ENCODE peak calls at places on chromosomes 11 and 22, in eight cellular contexts. One of them, this sample, is unnamed. For H3K27me3, the result is how much of the 10 kb centered on the place peaks cover.

GRCh38 chr11:9506489-9507343 is 45.9 kb downstream of the ZNF143 start:
- DNase-seq in sigmoid colon: peak
- DNase-seq in fibroblast of lung: peak
- DNase-seq in Panc1: peak
- DNase-seq in body of pancreas: peak
- DNase-seq in heart left ventricle: peak
- DNase-seq in Peyer's patch: peak
- DNase-seq in tibial artery: peak
- DNase-seq in this sample: peak

GRCh38 chr11:32103941-32104340 is 13.1 kb downstream of the RCN1 start:
- DNase-seq in heart left ventricle: no peak
- DNase-seq in body of pancreas: no peak
- DNase-seq in tibial artery: no peak
- DNase-seq in Peyer's patch: no peak
- DNase-seq in Panc1: no peak
- DNase-seq in fibroblast of lung: no peak
- DNase-seq in sigmoid colon: no peak
- DNase-seq in this sample: no peak

GRCh38 chr22:29040385-29041275 is 21.0 kb downstream of the C22orf31 start:
- DNase-seq in fibroblast of lung: peak
- DNase-seq in body of pancreas: peak
- DNase-seq in Panc1: peak
- DNase-seq in heart left ventricle: peak
- DNase-seq in sigmoid colon: peak
- DNase-seq in Peyer's patch: peak
- DNase-seq in tibial artery: no peak
- DNase-seq in this sample: no peak

GRCh38 chr11:76793834-76794291 is 10.7 kb downstream of the TSKU start:
- DNase-seq in Panc1: no peak
- DNase-seq in body of pancreas: no peak
- DNase-seq in Peyer's patch: no peak
- DNase-seq in tibial artery: no peak
- DNase-seq in sigmoid colon: peak
- DNase-seq in heart left ventricle: peak
- DNase-seq in fibroblast of lung: no peak
- DNase-seq in this sample: no peak

GRCh38 chr11:9150501-9150900 is 59.1 kb upstream of the SCUBE2 start:
- DNase-seq in heart left ventricle: no peak
- DNase-seq in Panc1: peak
- DNase-seq in sigmoid colon: no peak
- DNase-seq in Peyer's patch: no peak
- DNase-seq in body of pancreas: no peak
- DNase-seq in fibroblast of lung: peak
- DNase-seq in tibial artery: no peak
- DNase-seq in this sample: peak

GRCh38 chr11:35632301-35632700 is 14.0 kb downstream of the FJX1 start:
- DNase-seq in Panc1: no peak
- DNase-seq in body of pancreas: no peak
- DNase-seq in tibial artery: no peak
- DNase-seq in fibroblast of lung: peak
- DNase-seq in heart left ventricle: no peak
- DNase-seq in sigmoid colon: no peak
- DNase-seq in Peyer's patch: no peak
- DNase-seq in this sample: no peak

GRCh38 chr11:61256710-61257482 is 15.9 kb downstream of the PGA5 start:
- DNase-seq in tibial artery: no peak
- DNase-seq in heart left ventricle: no peak
- DNase-seq in fibroblast of lung: no peak
- DNase-seq in Panc1: no peak
- DNase-seq in body of pancreas: no peak
- DNase-seq in Peyer's patch: no peak
- DNase-seq in sigmoid colon: no peak
- DNase-seq in this sample: no peak

GRCh38 chr22:50626314-50626855 is 1.6 kb downstream of the ARSA start:
- DNase-seq in Panc1: no peak
- DNase-seq in body of pancreas: no peak
- DNase-seq in Peyer's patch: no peak
- DNase-seq in tibial artery: no peak
- DNase-seq in fibroblast of lung: no peak
- DNase-seq in sigmoid colon: peak
- DNase-seq in heart left ventricle: no peak
- DNase-seq in this sample: no peak

GRCh38 chr11:125918140-125918840 is 14.0 kb downstream of the DDX25 start:
- DNase-seq in fibroblast of lung: no peak
- DNase-seq in tibial artery: no peak
- DNase-seq in heart left ventricle: no peak
- DNase-seq in sigmoid colon: no peak
- DNase-seq in Panc1: no peak
- DNase-seq in Peyer's patch: no peak
- DNase-seq in body of pancreas: no peak
- DNase-seq in this sample: no peak

GRCh38 chr22:22076937-22077703 is 94.5 kb upstream of the TOP3B start:
- DNase-seq in Peyer's patch: no peak
- DNase-seq in fibroblast of lung: no peak
- DNase-seq in body of pancreas: no peak
- DNase-seq in Panc1: no peak
- DNase-seq in sigmoid colon: no peak
- DNase-seq in tibial artery: no peak
- DNase-seq in heart left ventricle: no peak
- DNase-seq in this sample: no peak

GRCh38 chr11:16154715-16155396 is 201.5 kb downstream of the SOX6 start:
- DNase-seq in Peyer's patch: no peak
- DNase-seq in heart left ventricle: no peak
- DNase-seq in body of pancreas: peak
- DNase-seq in fibroblast of lung: peak
- DNase-seq in Panc1: no peak
- DNase-seq in tibial artery: no peak
- DNase-seq in sigmoid colon: no peak
- DNase-seq in this sample: peak

GRCh38 chr11:8206251-8207079 is 37.6 kb upstream of the RIC3 start:
- DNase-seq in Peyer's patch: peak
- DNase-seq in fibroblast of lung: peak
- DNase-seq in tibial artery: no peak
- DNase-seq in Panc1: no peak
- DNase-seq in sigmoid colon: no peak
- DNase-seq in body of pancreas: peak
- DNase-seq in heart left ventricle: peak
- DNase-seq in this sample: no peak

GRCh38 chr11:20308601-20309000 is 54.9 kb upstream of the HTATIP2 start:
- DNase-seq in body of pancreas: no peak
- DNase-seq in Panc1: no peak
- DNase-seq in fibroblast of lung: no peak
- DNase-seq in sigmoid colon: no peak
- DNase-seq in tibial artery: no peak
- DNase-seq in heart left ventricle: no peak
- DNase-seq in Peyer's patch: no peak
- DNase-seq in this sample: no peak

GRCh38 chr11:128848815-128849455 is 18.2 kb downstream of the KCNJ1 start:
- DNase-seq in Panc1: no peak
- DNase-seq in Peyer's patch: peak
- DNase-seq in fibroblast of lung: no peak
- DNase-seq in sigmoid colon: no peak
- DNase-seq in heart left ventricle: peak
- DNase-seq in body of pancreas: peak
- DNase-seq in tibial artery: no peak
- DNase-seq in this sample: no peak

GRCh38 chr22:39482768-39483167 is 19.3 kb upstream of the MIEF1 start:
- DNase-seq in sigmoid colon: no peak
- DNase-seq in body of pancreas: no peak
- DNase-seq in Peyer's patch: no peak
- DNase-seq in Panc1: no peak
- DNase-seq in fibroblast of lung: no peak
- DNase-seq in tibial artery: no peak
- DNase-seq in heart left ventricle: no peak
- DNase-seq in this sample: no peak

GRCh38 chr22:23763579-23764331 is 965 bp downstream of the C22orf15 start:
- DNase-seq in Peyer's patch: peak
- DNase-seq in fibroblast of lung: no peak
- DNase-seq in sigmoid colon: no peak
- DNase-seq in Panc1: no peak
- DNase-seq in tibial artery: no peak
- DNase-seq in body of pancreas: no peak
- DNase-seq in heart left ventricle: no peak
- DNase-seq in this sample: no peak

GRCh38 chr11:72968395-72968794 is 154.2 kb downstream of the ATG16L2 start:
- DNase-seq in sigmoid colon: no peak
- DNase-seq in body of pancreas: no peak
- DNase-seq in tibial artery: no peak
- DNase-seq in Panc1: no peak
- DNase-seq in heart left ventricle: no peak
- DNase-seq in fibroblast of lung: no peak
- DNase-seq in Peyer's patch: no peak
- DNase-seq in this sample: no peak

GRCh38 chr22:42300286-42301071 is 30.0 kb upstream of the TCF20 start:
- DNase-seq in fibroblast of lung: no peak
- DNase-seq in Panc1: no peak
- DNase-seq in Peyer's patch: peak
- DNase-seq in tibial artery: no peak
- DNase-seq in body of pancreas: no peak
- DNase-seq in heart left ventricle: no peak
- DNase-seq in sigmoid colon: no peak
- DNase-seq in this sample: peak

GRCh38 chr11:86182976-86183584 is 61.5 kb upstream of the EED start:
- DNase-seq in tibial artery: no peak
- DNase-seq in body of pancreas: no peak
- DNase-seq in heart left ventricle: no peak
- DNase-seq in sigmoid colon: no peak
- DNase-seq in Panc1: no peak
- DNase-seq in Peyer's patch: peak
- DNase-seq in fibroblast of lung: peak
- DNase-seq in this sample: no peak

GRCh38 chr22:32413715-32414114 is 1.7 kb upstream of the RTCB start:
- DNase-seq in Peyer's patch: no peak
- DNase-seq in fibroblast of lung: peak
- DNase-seq in Panc1: no peak
- DNase-seq in sigmoid colon: no peak
- DNase-seq in tibial artery: no peak
- DNase-seq in heart left ventricle: no peak
- DNase-seq in body of pancreas: no peak
- DNase-seq in this sample: no peak

GRCh38 chr11:99522467-99523173 is 501.9 kb downstream of the CNTN5 start:
- DNase-seq in tibial artery: no peak
- DNase-seq in body of pancreas: no peak
- DNase-seq in sigmoid colon: no peak
- DNase-seq in fibroblast of lung: peak
- DNase-seq in heart left ventricle: no peak
- DNase-seq in Panc1: no peak
- DNase-seq in Peyer's patch: no peak
- DNase-seq in this sample: no peak

GRCh38 chr11:128451651-128452470 is 135.5 kb downstream of the ETS1 start:
- DNase-seq in fibroblast of lung: peak
- DNase-seq in heart left ventricle: peak
- DNase-seq in body of pancreas: peak
- DNase-seq in sigmoid colon: peak
- DNase-seq in tibial artery: peak
- DNase-seq in Panc1: no peak
- DNase-seq in Peyer's patch: peak
- DNase-seq in this sample: no peak

GRCh38 chr11:19552100-19552499 is 160.5 kb upstream of the NAV2 start:
- DNase-seq in Peyer's patch: no peak
- DNase-seq in fibroblast of lung: no peak
- DNase-seq in heart left ventricle: no peak
- DNase-seq in tibial artery: no peak
- DNase-seq in Panc1: no peak
- DNase-seq in sigmoid colon: no peak
- DNase-seq in body of pancreas: no peak
- DNase-seq in this sample: no peak

DNA sequence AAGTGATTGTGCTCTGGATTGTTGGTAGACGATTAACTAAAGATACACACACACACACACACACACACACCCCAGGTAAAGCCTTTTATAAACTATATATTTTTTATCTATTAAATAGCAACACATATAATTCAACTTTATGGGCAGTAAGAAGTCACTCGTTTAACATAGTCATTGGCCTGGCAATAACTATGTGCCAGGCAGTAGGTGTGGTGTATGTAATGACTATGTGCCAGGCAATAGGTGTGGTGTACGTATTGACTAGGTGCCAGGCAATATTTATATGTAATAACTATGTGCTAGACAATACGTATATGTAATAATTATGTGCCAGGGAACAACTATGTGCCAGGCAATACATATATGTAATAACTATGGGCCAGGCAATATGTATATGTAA is 40.0 kb upstream of the TENM4 start:
- DNase-seq in body of pancreas: no peak
- DNase-seq in heart left ventricle: no peak
- DNase-seq in sigmoid colon: no peak
- DNase-seq in fibroblast of lung: no peak
- DNase-seq in tibial artery: no peak
- DNase-seq in Panc1: no peak
- DNase-seq in Peyer's patch: no peak
- DNase-seq in this sample: no peak
- TF ChIP-seq CTCF in body of pancreas: no peak
- TF ChIP-seq CTCF in heart left ventricle: no peak
- TF ChIP-seq CTCF in sigmoid colon: no peak
- TF ChIP-seq CTCF in fibroblast of lung: no peak
- TF ChIP-seq CTCF in tibial artery: no peak
- TF ChIP-seq CTCF in Panc1: no peak
- TF ChIP-seq CTCF in Peyer's patch: no peak
- TF ChIP-seq CTCF in this sample: no peak

DNA sequence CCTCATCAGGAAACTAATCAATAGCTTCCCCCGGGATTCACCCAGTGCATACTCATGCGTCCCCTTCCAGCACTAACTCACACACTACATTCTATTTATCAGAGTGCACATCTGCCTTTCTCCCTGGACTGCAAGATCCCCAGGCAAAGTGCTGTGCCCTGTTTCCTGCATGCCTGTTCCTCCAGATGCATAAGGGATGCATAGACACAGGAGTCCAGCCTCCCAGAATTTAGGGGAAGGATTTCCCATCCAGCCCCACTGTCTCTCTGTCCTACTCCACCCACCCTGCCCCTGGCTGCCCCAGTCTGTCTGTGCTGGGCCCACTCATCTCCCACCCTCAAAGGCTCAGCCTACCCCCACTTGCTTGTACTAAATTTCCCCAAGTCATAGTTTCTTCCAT is 166.7 kb downstream of the BUD13 start:
- DNase-seq in tibial artery: no peak
- DNase-seq in fibroblast of lung: no peak
- DNase-seq in body of pancreas: no peak
- DNase-seq in sigmoid colon: no peak
- DNase-seq in Peyer's patch: no peak
- DNase-seq in Panc1: no peak
- DNase-seq in heart left ventricle: no peak
- DNase-seq in this sample: no peak
- H3K27me3 ChIP-seq in tibial artery: under half
- H3K27me3 ChIP-seq in fibroblast of lung: under half
- H3K27me3 ChIP-seq in body of pancreas: under half
- H3K27me3 ChIP-seq in sigmoid colon: under half
- H3K27me3 ChIP-seq in Peyer's patch: under half
- H3K27me3 ChIP-seq in Panc1: under half
- H3K27me3 ChIP-seq in heart left ventricle: under half
- H3K27me3 ChIP-seq in this sample: under half

GRCh38 chr22:18987765-18988164 is 51.7 kb upstream of the PRODH start:
- DNase-seq in fibroblast of lung: no peak
- DNase-seq in sigmoid colon: no peak
- DNase-seq in tibial artery: no peak
- DNase-seq in Peyer's patch: no peak
- DNase-seq in Panc1: no peak
- DNase-seq in body of pancreas: peak
- DNase-seq in heart left ventricle: no peak
- DNase-seq in this sample: no peak
- TF ChIP-seq CTCF in fibroblast of lung: peak
- TF ChIP-seq CTCF in sigmoid colon: no peak
- TF ChIP-seq CTCF in tibial artery: no peak
- TF ChIP-seq CTCF in Peyer's patch: peak
- TF ChIP-seq CTCF in Panc1: no peak
- TF ChIP-seq CTCF in body of pancreas: peak
- TF ChIP-seq CTCF in heart left ventricle: peak
- TF ChIP-seq CTCF in this sample: peak

GRCh38 chr11:68651208-68651984 is 32.9 kb upstream of the GAL start:
- DNase-seq in fibroblast of lung: peak
- DNase-seq in Peyer's patch: peak
- DNase-seq in Panc1: no peak
- DNase-seq in body of pancreas: no peak
- DNase-seq in heart left ventricle: no peak
- DNase-seq in tibial artery: no peak
- DNase-seq in sigmoid colon: no peak
- DNase-seq in this sample: no peak
- H3K27me3 ChIP-seq in fibroblast of lung: under half
- H3K27me3 ChIP-seq in Peyer's patch: under half
- H3K27me3 ChIP-seq in Panc1: under half
- H3K27me3 ChIP-seq in body of pancreas: under half
- H3K27me3 ChIP-seq in heart left ventricle: under half
- H3K27me3 ChIP-seq in tibial artery: half or more
- H3K27me3 ChIP-seq in sigmoid colon: under half
- H3K27me3 ChIP-seq in this sample: under half

This sample was measured in kidney epithelial cell.